ENCODE peak calls at places on chromosomes 11 and 22, in four cellular contexts. X is K562, J is GM12878, E is HepG2. B is an unnamed sample.

GRCh38 chr11:83456075-83456474 is 169.9 kb upstream of the CCDC90B start:
- DNase-seq in X (no peak), J (no peak), E (no peak), B (peak; percentile 50)

GRCh38 chr22:42932857-42933782 is 76.0 kb upstream of the ARFGAP3 start:
- DNase-seq in X (peak; percentile 47), J (peak; percentile 71), E (no peak), B (no peak)

GRCh38 chr11:106021181-106021966 is 666 bp downstream of the MSANTD4 start:
- DNase-seq in X (peak; percentile 11), J (no peak), E (peak; percentile 10), B (peak; percentile 11)

GRCh38 chr11:64659417-64660144 is 63.4 kb downstream of the NRXN2 start:
- DNase-seq in X (peak; percentile 87), J (no peak), E (peak; percentile 39), B (no peak)

GRCh38 chr11:102485095-102485722 is 32.6 kb upstream of the TMEM123 start:
- DNase-seq in X (no peak), J (no peak), E (peak; percentile 72), B (no peak)

GRCh38 chr11:73350908-73351636 is 25.1 kb upstream of the RELT start:
- DNase-seq in X (peak; percentile 71), J (no peak), E (peak; percentile 40), B (peak; percentile 50)

GRCh38 chr11:103812680-103813079 is 223.8 kb upstream of the DDI1 start:
- DNase-seq in X (no peak), J (no peak), E (no peak), B (no peak)

GRCh38 chr11:73187854-73188253 is 30.2 kb upstream of the P2RY2 start:
- DNase-seq in X (no peak), J (no peak), E (no peak), B (peak; percentile 47)

GRCh38 chr11:3160252-3161031 is 4.7 kb downstream of the OSBPL5 start:
- DNase-seq in X (no peak), J (no peak), E (no peak), B (peak; percentile 93)

DNA sequence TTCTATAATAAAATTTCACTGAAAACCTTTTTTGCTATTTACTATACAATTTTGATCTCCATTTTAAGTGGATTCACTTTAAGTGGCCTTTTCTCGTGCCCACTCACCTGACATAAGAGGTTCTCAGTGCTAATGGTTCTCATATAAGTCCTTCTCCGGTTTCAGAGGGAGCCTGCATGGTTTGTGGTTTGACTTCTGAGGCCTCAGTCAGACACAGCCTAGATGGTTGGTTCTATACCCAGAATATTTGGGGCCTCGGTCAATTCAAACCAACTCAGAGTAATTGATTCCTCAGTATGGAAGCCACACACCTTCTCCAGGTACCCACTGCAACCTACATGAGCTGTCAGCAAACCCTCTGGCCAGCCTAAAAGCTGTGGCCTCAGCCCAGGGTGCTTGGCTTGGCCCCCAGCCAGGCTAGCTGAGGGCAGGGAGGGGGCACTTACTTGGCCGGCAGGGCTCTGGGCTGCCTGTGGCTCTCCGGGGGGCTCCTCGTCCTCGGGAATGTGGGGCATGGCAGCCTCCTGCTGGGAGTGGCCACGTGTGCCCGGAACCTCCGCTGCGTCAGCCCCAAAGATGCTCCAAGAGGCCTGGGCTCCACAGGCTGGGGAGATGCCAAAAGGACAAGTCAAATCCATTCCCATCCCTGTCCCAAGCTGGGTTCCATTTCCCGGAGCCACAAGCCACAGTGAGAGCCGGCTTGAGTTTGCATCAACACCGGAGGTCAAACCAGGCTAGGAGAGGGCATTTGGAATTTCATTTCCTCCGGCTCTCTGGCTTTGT is 41.8 kb downstream of the IRAG1 start:
- DNase-seq in X (no peak), J (no peak), E (no peak), B (no peak)
- TF ChIP-seq ATF3 in X (no peak), J (no peak), E (no peak), B (no peak)

DNA sequence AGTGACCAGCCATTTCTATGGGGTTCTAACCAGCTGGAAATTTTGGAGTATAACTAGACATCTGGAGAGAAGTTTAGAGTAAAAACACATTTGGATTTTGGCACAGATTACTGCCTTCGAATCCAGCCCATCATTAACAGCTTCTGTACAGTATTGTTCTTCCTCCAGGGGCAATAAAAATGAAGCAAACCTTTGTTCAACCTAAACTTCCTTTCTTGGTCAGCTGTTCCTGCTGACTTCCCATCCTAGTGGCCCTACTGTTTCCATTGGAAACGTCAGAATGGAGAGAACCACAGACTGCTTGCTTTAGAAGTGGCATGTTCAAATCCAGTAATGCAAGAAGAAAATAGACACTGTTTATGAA is 203.7 kb upstream of the MTMR2 start:
- DNase-seq in X (no peak), J (no peak), E (no peak), B (no peak)
- TF ChIP-seq TCF7 in X (no peak), J (no peak), E (no peak), B (no peak)

GRCh38 chr22:47035443-47035881 is 273.0 kb downstream of the TBC1D22A start:
- DNase-seq in X (no peak), J (no peak), E (no peak), B (no peak)
- TF ChIP-seq ATF3 in X (no peak), J (no peak), E (no peak), B (no peak)

DNA sequence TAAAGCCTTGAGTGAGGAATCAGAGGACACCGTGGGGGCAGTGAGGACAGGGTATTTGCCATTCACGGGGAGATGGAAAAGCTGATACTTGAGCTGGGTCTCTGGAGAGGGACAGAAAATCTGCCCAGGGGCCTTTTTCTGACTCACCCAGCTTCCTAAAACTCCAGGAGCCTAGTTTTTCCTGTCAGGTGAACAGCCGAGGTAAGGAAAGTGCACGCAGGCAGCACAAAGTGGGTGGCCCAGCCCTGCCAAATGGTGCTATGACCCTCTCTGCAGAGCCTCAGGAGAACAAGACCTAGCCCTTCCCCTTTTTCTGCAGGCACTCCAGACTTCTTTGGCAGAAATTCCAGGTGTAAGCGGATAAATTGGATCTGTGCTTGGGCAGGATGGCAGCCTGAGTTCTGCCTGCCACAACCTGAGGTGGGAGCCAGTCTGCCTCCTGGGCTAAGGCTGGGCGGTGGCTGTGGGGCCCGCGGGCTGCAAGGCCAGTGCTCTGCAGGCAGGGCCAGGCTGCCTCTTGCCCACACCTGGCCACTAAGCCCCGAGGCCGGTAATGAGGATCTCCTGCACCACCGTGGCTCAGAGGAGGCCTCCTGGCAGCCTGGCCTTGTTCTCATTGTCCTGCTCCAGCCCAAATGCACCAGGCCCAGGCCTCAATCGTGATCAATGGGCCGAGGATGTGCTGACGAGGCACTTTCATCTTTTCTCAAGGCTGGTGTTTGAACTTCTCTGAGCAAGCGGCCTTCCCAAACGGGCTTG is 72.9 kb upstream of the LMO1 start:
- DNase-seq in X (no peak), J (no peak), E (no peak), B (no peak)
- TF ChIP-seq TCF7 in X (no peak), J (no peak), E (no peak), B (no peak)

GRCh38 chr11:1739576-1739975 is 10.8 kb downstream of the IFITM10 start:
- DNase-seq in X (no peak), J (no peak), E (no peak), B (no peak)
- TF ChIP-seq ATF3 in X (no peak), J (no peak), E (no peak), B (no peak)

GRCh38 chr11:110979696-110980095 is 265.8 kb upstream of the POU2AF2 start:
- DNase-seq in X (no peak), J (no peak), E (no peak), B (no peak)
- TF ChIP-seq TCF7 in X (no peak), J (no peak), E (no peak), B (no peak)

DNA sequence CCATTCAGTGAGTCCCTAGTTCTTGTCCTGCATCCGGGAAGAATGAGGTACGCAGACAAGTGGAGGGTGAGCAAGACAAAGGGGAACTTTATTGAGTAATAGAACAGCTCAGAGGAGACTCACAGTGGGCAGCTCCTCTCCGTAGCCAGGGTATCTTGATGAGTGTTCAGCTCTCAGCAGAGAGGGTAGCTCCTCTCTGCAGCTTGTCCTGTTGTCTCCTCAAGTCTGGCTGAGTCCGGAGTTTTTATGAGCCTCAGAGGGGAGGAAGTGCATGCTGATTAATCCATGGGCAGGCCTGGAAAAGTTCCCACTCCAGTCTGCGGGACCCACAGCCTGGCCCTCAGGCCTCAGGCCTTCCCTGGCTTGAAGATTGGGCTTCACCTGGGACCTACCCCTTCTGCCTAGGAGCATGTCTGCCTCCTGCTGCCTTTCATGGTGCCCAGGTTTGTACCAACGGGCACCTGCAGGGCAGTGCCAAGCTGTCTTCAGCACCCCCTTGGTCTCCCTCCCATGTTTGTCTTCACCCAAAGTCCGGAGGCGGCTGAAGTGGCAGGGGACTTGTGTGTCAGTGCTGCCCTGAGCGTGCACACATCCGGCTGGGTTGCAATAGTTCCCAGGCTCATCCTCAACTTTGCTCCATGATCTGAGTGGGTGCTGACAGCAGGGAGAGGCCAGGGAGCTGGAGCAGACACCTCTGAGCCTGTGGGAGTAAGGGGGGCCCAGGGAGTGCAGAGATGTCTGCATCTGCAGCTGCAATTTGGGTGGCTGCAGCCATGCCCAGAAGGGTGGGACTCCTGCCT is 134.2 kb downstream of the LDLRAD3 start:
- DNase-seq in X (no peak), J (no peak), E (no peak), B (no peak)
- TF ChIP-seq ATF3 in X (no peak), J (no peak), E (no peak), B (no peak)

GRCh38 chr11:56045538-56045937 is 18.1 kb downstream of the OR5AS1 start:
- DNase-seq in X (no peak), J (no peak), E (no peak), B (no peak)
- TF ChIP-seq TCF7 in X (no peak), J (no peak), E (no peak), B (no peak)

GRCh38 chr22:37627545-37627944 is 11.9 kb upstream of the SH3BP1 start:
- DNase-seq in X (no peak), J (no peak), E (no peak), B (no peak)
- TF ChIP-seq ATF3 in X (no peak), J (no peak), E (no peak), B (no peak)